ENCODE peak calls at places on chromosomes 16 and 17, in six cellular contexts. H is uterus, Q is PC-9, S is left lung, L is H1, O is thoracic aorta. B is an unnamed sample.

GRCh38 chr17:43399839-43400328 is 1.1 kb downstream of the ARL4D start:
- DNase-seq in H (no peak), Q (no peak), S (no peak), L (no peak), O (no peak), B (no peak)

GRCh38 chr16:8712589-8713361 is 38.4 kb downstream of the ABAT start:
- DNase-seq in H (no peak), Q (no peak), S (no peak), L (no peak), O (no peak), B (peak)

GRCh38 chr17:79388556-79389295 is 222.1 kb downstream of the RBFOX3 start:
- DNase-seq in H (no peak), Q (peak), S (peak), L (peak), O (no peak), B (peak)

GRCh38 chr16:3656491-3657468 is 2.3 kb downstream of the DNASE1 start:
- DNase-seq in H (peak), Q (peak), S (peak), L (no peak), O (no peak), B (no peak)

GRCh38 chr16:16861546-16861945 is 482.6 kb downstream of the NPIPA7 start:
- DNase-seq in H (no peak), Q (peak), S (peak), L (no peak), O (no peak), B (peak)

GRCh38 chr17:9647014-9647413 is 1.7 kb downstream of the USP43 start:
- DNase-seq in H (no peak), Q (peak), S (no peak), L (no peak), O (no peak), B (peak)

GRCh38 chr17:56939869-56940484 is 20.9 kb downstream of the COIL start:
- DNase-seq in H (no peak), Q (peak), S (no peak), L (no peak), O (no peak), B (peak)

GRCh38 chr16:49834496-49835009 is 21.4 kb downstream of the ZNF423 start:
- DNase-seq in H (peak), Q (no peak), S (no peak), L (no peak), O (no peak), B (peak)

GRCh38 chr17:33057564-33057963 is 65.9 kb downstream of the SPACA3 start:
- DNase-seq in H (no peak), Q (no peak), S (no peak), L (no peak), O (no peak), B (no peak)

GRCh38 chr16:87212026-87212425 is 105.2 kb downstream of the C16orf95 start:
- DNase-seq in H (no peak), Q (peak), S (no peak), L (no peak), O (no peak), B (no peak)

GRCh38 chr17:74757931-74758845 is 9.8 kb downstream of the NHERF1 start:
- DNase-seq in H (no peak), Q (peak), S (no peak), L (no peak), O (no peak), B (no peak)

GRCh38 chr16:79318137-79318899 is 282.2 kb downstream of the MAF start:
- DNase-seq in H (no peak), Q (no peak), S (no peak), L (no peak), O (no peak), B (peak)

GRCh38 chr16:79337906-79338305 is 262.6 kb downstream of the MAF start:
- DNase-seq in H (no peak), Q (no peak), S (no peak), L (no peak), O (no peak), B (no peak)

GRCh38 chr17:58352843-58353719 is 1.1 kb upstream of the SUPT4H1 start:
- DNase-seq in H (no peak), Q (peak), S (peak), L (no peak), O (no peak), B (peak)

GRCh38 chr17:63967953-63968352 is 4.8 kb downstream of the SCN4A start:
- DNase-seq in H (no peak), Q (no peak), S (no peak), L (no peak), O (no peak), B (no peak)

GRCh38 chr16:8583199-8583598 is 7.1 kb downstream of the TMEM114 start:
- DNase-seq in H (no peak), Q (no peak), S (no peak), L (no peak), O (no peak), B (no peak)

GRCh38 chr17:40371261-40371929 is 6.9 kb upstream of the GJD3 start:
- DNase-seq in H (no peak), Q (no peak), S (no peak), L (no peak), O (no peak), B (peak)

GRCh38 chr17:64154321-64155089 is 24.6 kb upstream of the ERN1 start:
- DNase-seq in H (no peak), Q (no peak), S (no peak), L (no peak), O (no peak), B (peak)

GRCh38 chr17:49338883-49339282 is 23.2 kb downstream of the ZNF652 start:
- DNase-seq in H (no peak), Q (no peak), S (no peak), L (no peak), O (no peak), B (no peak)

GRCh38 chr17:11601661-11602060 is 3.4 kb downstream of the DNAH9 start:
- DNase-seq in H (no peak), Q (no peak), S (no peak), L (no peak), O (no peak), B (no peak)

GRCh38 chr16:23974223-23974622 is 138.4 kb downstream of the PRKCB start:
- DNase-seq in H (no peak), Q (no peak), S (no peak), L (peak), O (no peak), B (peak)

DNA sequence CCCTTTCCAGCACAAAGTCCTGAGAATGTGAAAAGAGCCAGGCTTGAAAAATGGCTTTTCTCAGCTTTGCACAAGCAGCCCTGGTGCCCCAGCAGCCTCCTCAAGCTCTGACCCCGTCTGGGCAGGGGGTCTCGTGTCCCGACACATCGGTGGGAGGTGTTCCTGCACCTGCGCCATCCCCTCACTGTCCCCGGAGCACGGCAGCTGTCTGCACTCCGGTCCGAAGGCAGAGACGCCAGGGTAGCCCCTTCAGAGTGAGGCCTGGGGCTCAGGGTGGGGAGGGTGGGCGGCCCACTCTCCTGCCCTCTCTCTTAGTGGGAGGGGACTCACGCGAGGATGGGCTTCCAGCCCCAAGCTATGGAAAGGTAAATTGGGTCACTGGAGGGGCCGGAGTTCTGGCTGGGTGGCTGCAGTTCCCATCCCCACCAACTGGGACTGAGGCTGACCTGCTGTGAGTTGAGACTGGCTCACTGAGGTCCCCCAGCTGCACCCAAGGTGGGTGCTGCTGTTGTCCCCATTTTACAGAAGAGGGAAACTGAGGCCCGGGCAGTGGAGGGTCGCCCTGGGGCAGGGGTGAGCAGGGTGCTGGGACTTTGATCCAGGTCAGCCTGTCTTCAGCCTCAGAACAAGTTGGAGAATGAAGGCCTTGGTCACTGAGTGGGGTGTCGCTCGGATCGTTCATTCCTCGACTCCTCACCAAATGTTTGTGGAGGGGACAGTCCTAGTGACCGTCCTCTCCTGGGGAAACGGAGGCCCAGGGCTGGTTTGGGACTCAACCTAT is 2.3 kb upstream of the BAIAP3 start:
- DNase-seq in H (no peak), Q (no peak), S (no peak), L (no peak), O (no peak), B (no peak)
- H3K27ac ChIP-seq in H (no peak), Q (no peak), S (peak), L (peak), O (no peak), B (peak)

GRCh38 chr17:14859521-14859920 is 405.6 kb downstream of the PMP22 start:
- DNase-seq in H (no peak), Q (no peak), S (no peak), L (no peak), O (no peak), B (no peak)
- TF ChIP-seq CTCF in H (no peak), Q (no peak), S (no peak), L (no peak), O (no peak), B (no peak)

GRCh38 chr17:41580244-41580575 is 6.5 kb downstream of the KRT14 start:
- DNase-seq in H (no peak), Q (no peak), S (no peak), L (no peak), O (no peak), B (no peak)

GRCh38 chr17:41583137-41584127 is 3.3 kb downstream of the KRT14 start:
- DNase-seq in H (no peak), Q (no peak), S (no peak), L (no peak), O (no peak), B (no peak)

GRCh38 chr17:41580651-41581365 is 5.9 kb downstream of the KRT14 start:
- DNase-seq in H (no peak), Q (peak), S (no peak), L (no peak), O (no peak), B (no peak)

GRCh38 chr17:41579484-41580243 is 7.0 kb downstream of the KRT14 start:
- DNase-seq in H (peak), Q (peak), S (peak), L (peak), O (peak), B (peak)

GRCh38 chr17:41581366-41582060 is 5.2 kb downstream of the KRT14 start:
- DNase-seq in H (no peak), Q (no peak), S (no peak), L (no peak), O (no peak), B (no peak)
- H3K27ac ChIP-seq in H (no peak), Q (peak), S (no peak), L (no peak), O (no peak), B (no peak)

DNA sequence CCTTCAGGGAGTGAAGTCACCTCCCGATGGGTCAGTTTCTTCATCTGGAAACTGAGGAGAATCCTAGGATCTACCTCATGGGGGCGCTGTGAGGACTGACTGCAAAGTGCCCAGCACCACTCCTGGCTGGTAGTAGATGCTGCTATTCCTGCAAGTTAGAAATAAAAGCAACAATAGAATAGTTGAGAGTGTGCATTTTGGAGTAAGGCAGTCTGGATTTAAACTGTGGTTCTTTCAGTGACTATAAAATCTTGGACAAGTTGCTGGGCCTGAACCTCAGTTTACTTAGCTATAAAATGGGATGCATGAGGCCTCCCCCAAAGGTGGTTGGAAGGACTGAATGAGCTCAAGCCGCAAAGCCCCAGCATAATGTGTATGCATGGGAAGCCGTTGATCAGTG is 70.6 kb downstream of the CYB5B start:
- DNase-seq in H (no peak), Q (no peak), S (no peak), L (peak), O (no peak), B (peak)
- TF ChIP-seq CTCF in H (no peak), Q (peak), S (peak), L (peak), O (no peak), B (peak)